ENCODE peak calls at places on chromosome 10, in five cellular contexts. T is iris pigment epithelial cell; P is stimulated activated CD4-positive, alpha-beta T cell treated with anti-CD3 and anti-CD28 coated beads, Interleukin-4, amount 100 ng/mL, for 1 hour; M is adipocyte; B is T47D. N is an unnamed sample.
A peak's percentile ranks its signal among the peaks of the same experiment; 100 is the strongest.

GRCh38 chr10:112722758-112723157 is 227.3 kb upstream of the TCF7L2 start:
- DNase-seq in B (no peak), P (no peak), M (no peak), T (no peak), N (no peak)

GRCh38 chr10:2980116-2980515 is 87.2 kb upstream of the PFKP start:
- DNase-seq in M (peak; percentile 68), P (no peak), B (no peak), T (peak; percentile 57), N (no peak)

GRCh38 chr10:96830511-96831199 is 1.4 kb upstream of the LCOR start:
- DNase-seq in B (peak; percentile 92), T (peak; percentile 68), P (peak; percentile 70), M (peak; percentile 90), N (peak; percentile 77)

GRCh38 chr10:130807721-130808120 is 503.8 kb downstream of the TCERG1L start:
- DNase-seq in T (no peak), B (no peak), P (no peak), M (no peak), N (no peak)

GRCh38 chr10:20953120-20953519 is 56.0 kb upstream of the NEBL start:
- DNase-seq in P (no peak), M (no peak), B (no peak), T (no peak), N (no peak)

GRCh38 chr10:53918755-53919154 is 882.3 kb downstream of the PCDH15 start:
- DNase-seq in B (peak; percentile 30), M (no peak), P (no peak), T (no peak), N (no peak)

GRCh38 chr10:73744690-73744994 is 470 bp downstream of the SEC24C start:
- DNase-seq in M (peak; percentile 86), P (peak; percentile 66), T (peak; percentile 75), B (peak; percentile 76), N (no peak)

GRCh38 chr10:118922226-118922625 is 107.3 kb upstream of the NANOS1 start:
- DNase-seq in T (no peak), B (no peak), M (no peak), P (no peak), N (no peak)

GRCh38 chr10:84026821-84027257 is 112.5 kb upstream of the GHITM start:
- DNase-seq in M (peak; percentile 42), T (peak; percentile 1), P (no peak), B (peak; percentile 52), N (no peak)

GRCh38 chr10:110500515-110500905 is 2.8 kb downstream of the DUSP5 start:
- DNase-seq in T (peak; percentile 70), B (no peak), M (peak; percentile 84), P (no peak), N (no peak)

GRCh38 chr10:16030562-16030961 is 170.3 kb upstream of the MINDY3 start:
- DNase-seq in M (no peak), T (no peak), B (no peak), P (no peak), N (no peak)

GRCh38 chr10:94065344-94065743 is 71.6 kb downstream of the PLCE1 start:
- DNase-seq in M (no peak), B (no peak), P (no peak), T (peak; percentile 32), N (no peak)

GRCh38 chr10:97372233-97372875 is 28.8 kb downstream of the RRP12 start:
- DNase-seq in P (no peak), B (no peak), M (no peak), T (no peak), N (no peak)

GRCh38 chr10:24209421-24209770 is 458 bp downstream of the KIAA1217 start:
- DNase-seq in M (peak; percentile 29), T (peak; percentile 52), B (no peak), P (peak; percentile 22), N (peak; percentile 39)

GRCh38 chr10:18400911-18401260 is 250.5 kb downstream of the NSUN6 start:
- DNase-seq in B (no peak), T (no peak), M (no peak), P (no peak), N (peak; percentile 29)

GRCh38 chr10:80409121-80409520 is 770 bp downstream of the PRXL2A start:
- DNase-seq in M (no peak), T (no peak), B (no peak), P (no peak), N (no peak)

GRCh38 chr10:129850790-129851189 is 113.3 kb downstream of the EBF3 start:
- DNase-seq in T (no peak), P (no peak), M (no peak), B (no peak), N (no peak)

GRCh38 chr10:77784856-77785255 is 141.7 kb downstream of the DLG5 start:
- DNase-seq in P (no peak), M (peak; percentile 70), T (peak; percentile 93), B (no peak), N (no peak)

GRCh38 chr10:73762915-73763314 is 18.7 kb downstream of the SEC24C start:
- DNase-seq in M (no peak), T (peak; percentile 70), P (no peak), B (no peak), N (no peak)

GRCh38 chr10:33798754-33799153 is 464.3 kb upstream of the NRP1 start:
- DNase-seq in M (no peak), P (no peak), B (no peak), T (no peak), N (no peak)

GRCh38 chr10:131215776-131216175 is 95.7 kb downstream of the TCERG1L start:
- DNase-seq in T (no peak), B (no peak), M (no peak), P (no peak), N (peak; percentile 6)

GRCh38 chr10:101189461-101190401 is 39.5 kb downstream of the LBX1 start:
- DNase-seq in M (no peak), B (no peak), P (no peak), T (no peak), N (no peak)

GRCh38 chr10:14781763-14782162 is 7.1 kb upstream of the FAM107B start:
- DNase-seq in T (no peak), P (no peak), M (no peak), B (no peak), N (no peak)

GRCh38 chr10:48494611-48495010 is 110.3 kb downstream of the ARHGAP22 start:
- DNase-seq in T (no peak), P (no peak), M (no peak), B (no peak), N (no peak)

GRCh38 chr10:95273393-95274312 is 17.1 kb downstream of the PDLIM1 start:
- DNase-seq in P (no peak), M (peak; percentile 82), B (peak; percentile 28), T (peak; percentile 96), N (no peak)

GRCh38 chr10:54009672-54010071 is 791.4 kb downstream of the PCDH15 start:
- DNase-seq in T (no peak), B (no peak), P (no peak), M (no peak), N (no peak)

GRCh38 chr10:113225364-113225763 is 275.3 kb downstream of the TCF7L2 start:
- DNase-seq in B (no peak), P (no peak), M (no peak), T (no peak), N (no peak)

GRCh38 chr10:8898745-8899330 is 844.4 kb downstream of the GATA3 start:
- DNase-seq in M (no peak), T (no peak), B (no peak), P (no peak), N (no peak)

GRCh38 chr10:91579351-91579985 is 53.4 kb downstream of the PPP1R3C start:
- DNase-seq in M (peak; percentile 93), P (no peak), T (peak; percentile 50), B (no peak), N (no peak)

GRCh38 chr10:14820010-14820774 is 17.6 kb downstream of the CDNF start:
- DNase-seq in P (no peak), M (peak; percentile 77), B (no peak), T (peak; percentile 77), N (no peak)

GRCh38 chr10:59870152-59870551 is 36.2 kb downstream of the CCDC6 start:
- DNase-seq in P (no peak), T (no peak), B (no peak), M (no peak), N (no peak)